ENCODE peak calls at places on chromosome 1, in nine cellular contexts. One of them, this sample, is unnamed.

GRCh38 chr1:15968172-15968571 is 7.7 kb downstream of the ZBTB17 start:
- DNase-seq in glutamatergic neuron: no peak
- DNase-seq in NCI-H1694 treated with DMSO at 0.1 percent for 48 hours: no peak
- DNase-seq in fibroblast of mammary gland: no peak
- DNase-seq in endodermal cell: no peak
- DNase-seq in activated naive CD4-positive, alpha-beta T cell treated with anti-CD3 and anti-CD28 coated beads, Interleukin-2, amount 10 ng/mL, durations not matched to agents 7 days and 5 days: no peak
- DNase-seq in stimulated activated naive B cell treated with anti-CD40 and anti-IgM and Interleukin-4, amounts not matched to agents 10 μg/mL and 1 μg/mL and 100 μg/mL, for 72 hours: no peak
- DNase-seq in renal cortical epithelial cell: no peak
- DNase-seq in HEK293T: no peak
- DNase-seq in this sample: no peak

GRCh38 chr1:202982715-202983435 is 15.8 kb upstream of the CYB5R1 start:
- DNase-seq in stimulated activated naive B cell treated with anti-CD40 and anti-IgM and Interleukin-4, amounts not matched to agents 10 μg/mL and 1 μg/mL and 100 μg/mL, for 72 hours: no peak
- DNase-seq in fibroblast of mammary gland: no peak
- DNase-seq in HEK293T: no peak
- DNase-seq in NCI-H1694 treated with DMSO at 0.1 percent for 48 hours: no peak
- DNase-seq in glutamatergic neuron: no peak
- DNase-seq in activated naive CD4-positive, alpha-beta T cell treated with anti-CD3 and anti-CD28 coated beads, Interleukin-2, amount 10 ng/mL, durations not matched to agents 7 days and 5 days: no peak
- DNase-seq in endodermal cell: no peak
- DNase-seq in renal cortical epithelial cell: no peak
- DNase-seq in this sample: no peak

GRCh38 chr1:55155522-55155921 is 59.6 kb downstream of the USP24 start:
- DNase-seq in NCI-H1694 treated with DMSO at 0.1 percent for 48 hours: no peak
- DNase-seq in stimulated activated naive B cell treated with anti-CD40 and anti-IgM and Interleukin-4, amounts not matched to agents 10 μg/mL and 1 μg/mL and 100 μg/mL, for 72 hours: no peak
- DNase-seq in renal cortical epithelial cell: no peak
- DNase-seq in endodermal cell: peak
- DNase-seq in HEK293T: peak
- DNase-seq in activated naive CD4-positive, alpha-beta T cell treated with anti-CD3 and anti-CD28 coated beads, Interleukin-2, amount 10 ng/mL, durations not matched to agents 7 days and 5 days: no peak
- DNase-seq in fibroblast of mammary gland: peak
- DNase-seq in glutamatergic neuron: no peak
- DNase-seq in this sample: no peak

GRCh38 chr1:31792541-31792940 is 23.3 kb downstream of the SPOCD1 start:
- DNase-seq in HEK293T: no peak
- DNase-seq in stimulated activated naive B cell treated with anti-CD40 and anti-IgM and Interleukin-4, amounts not matched to agents 10 μg/mL and 1 μg/mL and 100 μg/mL, for 72 hours: no peak
- DNase-seq in activated naive CD4-positive, alpha-beta T cell treated with anti-CD3 and anti-CD28 coated beads, Interleukin-2, amount 10 ng/mL, durations not matched to agents 7 days and 5 days: peak
- DNase-seq in renal cortical epithelial cell: no peak
- DNase-seq in glutamatergic neuron: peak
- DNase-seq in fibroblast of mammary gland: no peak
- DNase-seq in endodermal cell: no peak
- DNase-seq in NCI-H1694 treated with DMSO at 0.1 percent for 48 hours: no peak
- DNase-seq in this sample: no peak

GRCh38 chr1:186722711-186723309 is 42.6 kb upstream of the PTGS2 start:
- DNase-seq in stimulated activated naive B cell treated with anti-CD40 and anti-IgM and Interleukin-4, amounts not matched to agents 10 μg/mL and 1 μg/mL and 100 μg/mL, for 72 hours: no peak
- DNase-seq in fibroblast of mammary gland: peak
- DNase-seq in HEK293T: peak
- DNase-seq in renal cortical epithelial cell: peak
- DNase-seq in NCI-H1694 treated with DMSO at 0.1 percent for 48 hours: peak
- DNase-seq in activated naive CD4-positive, alpha-beta T cell treated with anti-CD3 and anti-CD28 coated beads, Interleukin-2, amount 10 ng/mL, durations not matched to agents 7 days and 5 days: peak
- DNase-seq in glutamatergic neuron: no peak
- DNase-seq in endodermal cell: no peak
- DNase-seq in this sample: peak

GRCh38 chr1:56482486-56482885 is 96.9 kb downstream of the PLPP3 start:
- DNase-seq in activated naive CD4-positive, alpha-beta T cell treated with anti-CD3 and anti-CD28 coated beads, Interleukin-2, amount 10 ng/mL, durations not matched to agents 7 days and 5 days: no peak
- DNase-seq in fibroblast of mammary gland: no peak
- DNase-seq in NCI-H1694 treated with DMSO at 0.1 percent for 48 hours: no peak
- DNase-seq in renal cortical epithelial cell: peak
- DNase-seq in HEK293T: no peak
- DNase-seq in stimulated activated naive B cell treated with anti-CD40 and anti-IgM and Interleukin-4, amounts not matched to agents 10 μg/mL and 1 μg/mL and 100 μg/mL, for 72 hours: no peak
- DNase-seq in endodermal cell: no peak
- DNase-seq in glutamatergic neuron: no peak
- DNase-seq in this sample: no peak

GRCh38 chr1:4127595-4128140 is 227.6 kb upstream of the C1orf174 start:
- DNase-seq in renal cortical epithelial cell: no peak
- DNase-seq in glutamatergic neuron: no peak
- DNase-seq in HEK293T: no peak
- DNase-seq in NCI-H1694 treated with DMSO at 0.1 percent for 48 hours: no peak
- DNase-seq in endodermal cell: no peak
- DNase-seq in activated naive CD4-positive, alpha-beta T cell treated with anti-CD3 and anti-CD28 coated beads, Interleukin-2, amount 10 ng/mL, durations not matched to agents 7 days and 5 days: no peak
- DNase-seq in fibroblast of mammary gland: no peak
- DNase-seq in stimulated activated naive B cell treated with anti-CD40 and anti-IgM and Interleukin-4, amounts not matched to agents 10 μg/mL and 1 μg/mL and 100 μg/mL, for 72 hours: no peak
- DNase-seq in this sample: no peak

GRCh38 chr1:153534933-153535663 is 693 bp downstream of the S100A6 start:
- DNase-seq in NCI-H1694 treated with DMSO at 0.1 percent for 48 hours: no peak
- DNase-seq in fibroblast of mammary gland: peak
- DNase-seq in stimulated activated naive B cell treated with anti-CD40 and anti-IgM and Interleukin-4, amounts not matched to agents 10 μg/mL and 1 μg/mL and 100 μg/mL, for 72 hours: no peak
- DNase-seq in renal cortical epithelial cell: no peak
- DNase-seq in glutamatergic neuron: no peak
- DNase-seq in activated naive CD4-positive, alpha-beta T cell treated with anti-CD3 and anti-CD28 coated beads, Interleukin-2, amount 10 ng/mL, durations not matched to agents 7 days and 5 days: peak
- DNase-seq in HEK293T: no peak
- DNase-seq in endodermal cell: peak
- DNase-seq in this sample: no peak

GRCh38 chr1:94716966-94717365 is 103.2 kb upstream of the SLC44A3 start:
- DNase-seq in HEK293T: no peak
- DNase-seq in fibroblast of mammary gland: no peak
- DNase-seq in NCI-H1694 treated with DMSO at 0.1 percent for 48 hours: no peak
- DNase-seq in activated naive CD4-positive, alpha-beta T cell treated with anti-CD3 and anti-CD28 coated beads, Interleukin-2, amount 10 ng/mL, durations not matched to agents 7 days and 5 days: no peak
- DNase-seq in stimulated activated naive B cell treated with anti-CD40 and anti-IgM and Interleukin-4, amounts not matched to agents 10 μg/mL and 1 μg/mL and 100 μg/mL, for 72 hours: no peak
- DNase-seq in glutamatergic neuron: no peak
- DNase-seq in endodermal cell: no peak
- DNase-seq in renal cortical epithelial cell: no peak
- DNase-seq in this sample: no peak

This sample was measured in amniotic stem cell.